ENCODE peak calls at places on chromosome 17, in five cellular contexts. V, S, Q, C and N are unnamed samples.

GRCh38 chr17:9108166-9108565 is 86.9 kb downstream of the NTN1 start:
- DNase-seq in V (no peak), S (no peak), Q (no peak), C (no peak), N (no peak)

GRCh38 chr17:58677204-58677880 is 14.5 kb downstream of the TEX14 start:
- DNase-seq in V (no peak), S (no peak), Q (peak), C (no peak), N (no peak)

GRCh38 chr17:213286-214105 is 32.0 kb upstream of the DOC2B start:
- DNase-seq in V (no peak), S (no peak), Q (no peak), C (no peak), N (no peak)

GRCh38 chr17:8324132-8324531 is 14.1 kb downstream of the ARHGEF15 start:
- DNase-seq in V (no peak), S (no peak), Q (no peak), C (no peak), N (no peak)

GRCh38 chr17:48816774-48817590 is at the start of gene TTLL6:
- DNase-seq in V (peak), S (peak), Q (peak), C (peak), N (peak)

GRCh38 chr17:39738568-39738901 is 797 bp downstream of the GRB7 start:
- DNase-seq in V (peak), S (no peak), Q (peak), C (peak), N (no peak)

GRCh38 chr17:57490890-57491289 is 234.6 kb downstream of the MSI2 start:
- DNase-seq in V (no peak), S (no peak), Q (no peak), C (no peak), N (no peak)

GRCh38 chr17:62902573-62903229 is 63.3 kb upstream of the TANC2 start:
- DNase-seq in V (no peak), S (no peak), Q (no peak), C (no peak), N (no peak)

DNA sequence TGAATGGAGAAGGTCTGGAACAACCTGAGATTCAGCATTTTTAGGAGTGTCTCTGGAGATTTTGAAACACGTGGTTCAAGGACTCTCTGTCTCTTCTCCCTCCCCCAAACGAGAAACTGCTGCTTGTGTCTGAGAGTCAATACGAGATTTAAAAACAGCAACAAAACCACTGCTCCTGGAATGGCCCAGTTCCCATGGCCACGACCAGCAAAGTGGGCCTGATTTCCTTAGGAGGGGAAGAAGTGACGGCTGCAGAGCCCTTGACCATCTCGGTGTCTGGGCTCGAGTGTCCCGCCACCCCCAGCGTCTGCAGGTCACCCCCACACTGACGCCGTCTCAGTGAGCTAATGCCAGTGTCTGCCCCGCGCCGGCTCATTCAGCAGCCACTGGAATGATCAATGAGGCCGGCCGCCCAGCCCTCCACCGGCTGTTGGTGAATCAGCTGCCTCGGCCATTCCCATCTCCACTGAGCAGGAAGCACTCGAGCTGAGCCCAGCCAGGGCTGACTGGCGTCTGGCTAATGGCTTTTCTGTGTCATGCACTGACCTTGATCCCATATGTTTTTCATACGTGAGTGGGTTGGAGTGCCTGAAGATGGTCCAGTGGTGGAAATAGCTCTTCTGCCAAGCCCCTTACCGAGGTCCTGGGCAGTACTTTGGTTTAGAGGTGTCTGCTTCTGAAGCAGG is 151.8 kb downstream of the PITPNC1 start:
- DNase-seq in V (no peak), S (peak), Q (peak), C (no peak), N (peak)
- TF ChIP-seq CTCF in V (no peak), S (no peak), Q (no peak), C (no peak), N (no peak)

DNA sequence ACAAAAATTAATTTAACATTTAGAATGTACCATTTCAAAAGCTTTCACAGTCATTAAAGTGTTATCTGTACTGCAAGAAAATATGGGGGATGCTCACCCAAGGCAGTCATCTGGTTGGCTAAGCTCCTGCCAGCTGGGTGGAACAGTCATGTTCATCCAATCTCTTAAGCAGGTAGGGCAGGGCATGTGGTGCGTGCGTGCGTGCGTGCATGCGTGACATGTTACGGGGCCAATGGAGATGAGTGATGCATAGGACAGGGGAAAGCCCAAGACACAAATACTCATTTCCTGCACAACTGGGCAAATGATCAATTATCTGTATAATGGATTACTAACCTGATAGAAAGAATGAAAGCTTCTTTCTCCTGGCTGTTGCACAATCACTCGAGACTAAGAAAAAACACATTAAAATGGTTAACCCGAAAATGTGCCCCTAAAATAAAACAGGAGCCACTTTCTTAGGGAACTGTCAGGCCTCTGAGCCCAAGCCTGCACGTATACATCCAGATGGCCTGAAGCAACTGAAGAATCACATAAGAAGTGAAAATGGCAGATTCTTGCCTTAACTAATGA is 104.4 kb downstream of the MYO1D start:
- DNase-seq in V (no peak), S (no peak), Q (no peak), C (no peak), N (no peak)
- TF ChIP-seq CTCF in V (no peak), S (no peak), Q (no peak), C (no peak), N (no peak)

GRCh38 chr17:76032073-76032779 is 5.1 kb upstream of the EVPL start:
- DNase-seq in V (no peak), S (no peak), Q (no peak), C (no peak), N (no peak)
- TF ChIP-seq CTCF in V (no peak), S (no peak), Q (no peak), C (no peak), N (no peak)

GRCh38 chr17:4174556-4174955 is 31.6 kb downstream of the CYB5D2 start:
- DNase-seq in V (no peak), S (no peak), Q (no peak), C (no peak), N (no peak)
- TF ChIP-seq CTCF in V (no peak), S (no peak), Q (no peak), C (no peak), N (no peak)

GRCh38 chr17:50501054-50501453 is 7.2 kb upstream of the MYCBPAP start:
- DNase-seq in V (peak), S (no peak), Q (peak), C (no peak), N (no peak)
- TF ChIP-seq CTCF in V (peak), S (no peak), Q (peak), C (peak), N (peak)

GRCh38 chr17:40873255-40873654 is 6.2 kb upstream of the KRT12 start:
- DNase-seq in V (no peak), S (no peak), Q (no peak), C (no peak), N (no peak)
- TF ChIP-seq CTCF in V (peak), S (no peak), Q (no peak), C (no peak), N (no peak)